ENCODE peak calls at places on chromosomes 16 and 17, in four cellular contexts. T, L, P and Y are unnamed samples.

GRCh38 chr17:42459256-42459982 is 741 bp downstream of the ATP6V0A1 start:
- DNase-seq in T (peak), L (no peak), P (peak), Y (peak)

GRCh38 chr17:77779711-77780539 is 178.6 kb upstream of the TNRC6C start:
- DNase-seq in T (no peak), P (peak), L (no peak), Y (no peak)

GRCh38 chr17:76079577-76080206 is 710 bp downstream of the ZACN start:
- DNase-seq in P (no peak), T (peak), L (no peak), Y (no peak)

GRCh38 chr17:73316919-73317505 is 5.2 kb upstream of the CDC42EP4 start:
- DNase-seq in T (no peak), P (no peak), L (no peak), Y (no peak)

GRCh38 chr17:38735161-38735997 is 5.2 kb downstream of the CISD3 start:
- DNase-seq in L (peak), T (peak), P (no peak), Y (peak)

GRCh38 chr17:12545877-12546513 is 119.7 kb upstream of the MYOCD start:
- DNase-seq in L (no peak), T (peak), P (peak), Y (no peak)

GRCh38 chr16:57266531-57267268 is 17.8 kb downstream of the PLLP start:
- DNase-seq in L (peak), T (no peak), P (no peak), Y (no peak)

GRCh38 chr16:10078541-10078949 is 103.7 kb downstream of the GRIN2A start:
- DNase-seq in T (no peak), L (no peak), P (no peak), Y (no peak)

GRCh38 chr17:78144736-78145641 is 1.2 kb upstream of the C17orf99 start:
- DNase-seq in T (no peak), P (no peak), L (no peak), Y (no peak)

GRCh38 chr16:56610017-56610608 is 1.7 kb downstream of the MT2A start:
- DNase-seq in P (peak), L (peak), T (peak), Y (no peak)

GRCh38 chr16:70298988-70299938 is at the start of gene DDX19B:
- DNase-seq in L (peak), T (peak), P (peak), Y (peak)

GRCh38 chr17:80878876-80879722 is 112.5 kb upstream of the CHMP6 start:
- DNase-seq in L (no peak), P (peak), T (no peak), Y (no peak)

GRCh38 chr16:74503412-74503811 is 82.1 kb upstream of the CLEC18B start:
- DNase-seq in P (no peak), T (no peak), L (no peak), Y (no peak)

GRCh38 chr17:9217151-9218067 is 196.1 kb downstream of the NTN1 start:
- DNase-seq in P (no peak), T (no peak), L (no peak), Y (no peak)

GRCh38 chr17:11264183-11264871 is 23.3 kb downstream of the SHISA6 start:
- DNase-seq in P (no peak), L (no peak), T (peak), Y (no peak)

GRCh38 chr17:48107137-48108055 is at the start of gene SNX11:
- DNase-seq in T (peak), L (peak), P (peak), Y (peak)
- TF ChIP-seq CTCF in T (peak), L (no peak), P (no peak), Y (no peak)

GRCh38 chr17:2871205-2871604 is 75.0 kb downstream of the RAP1GAP2 start:
- DNase-seq in L (no peak), T (no peak), P (no peak), Y (no peak)
- TF ChIP-seq CTCF in L (no peak), T (no peak), P (no peak), Y (no peak)

GRCh38 chr17:65194670-65195334 is 57.6 kb downstream of the RGS9 start:
- DNase-seq in L (no peak), P (no peak), T (no peak), Y (no peak)
- TF ChIP-seq CTCF in L (no peak), P (no peak), T (no peak), Y (no peak)

GRCh38 chr17:68247445-68248198 is at the start of gene AMZ2:
- DNase-seq in P (peak), L (peak), T (peak), Y (peak)
- TF ChIP-seq CTCF in P (no peak), L (no peak), T (no peak), Y (no peak)

DNA sequence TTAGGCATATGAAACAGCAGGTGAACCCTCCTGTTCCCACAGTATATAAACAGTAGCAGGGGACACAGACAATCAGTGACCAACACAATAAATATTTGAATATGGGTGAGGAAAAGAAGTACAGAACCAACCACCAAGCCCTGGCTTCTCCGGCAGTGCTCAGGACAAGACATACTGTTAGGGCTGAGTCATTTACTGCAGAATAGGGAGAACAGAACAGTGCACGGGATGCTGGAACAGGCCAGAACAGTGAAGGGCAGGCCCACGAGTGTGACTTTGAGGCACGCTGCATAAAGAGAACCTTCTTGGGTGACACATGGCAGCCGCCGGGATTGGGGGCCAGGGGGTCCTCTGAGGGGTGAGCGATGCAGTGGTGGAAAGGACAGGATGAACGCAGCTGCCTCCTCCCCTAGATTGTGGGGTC is 160.4 kb downstream of the CMIP start:
- DNase-seq in L (no peak), P (no peak), T (no peak), Y (no peak)
- TF ChIP-seq CTCF in L (no peak), P (no peak), T (no peak), Y (no peak)

DNA sequence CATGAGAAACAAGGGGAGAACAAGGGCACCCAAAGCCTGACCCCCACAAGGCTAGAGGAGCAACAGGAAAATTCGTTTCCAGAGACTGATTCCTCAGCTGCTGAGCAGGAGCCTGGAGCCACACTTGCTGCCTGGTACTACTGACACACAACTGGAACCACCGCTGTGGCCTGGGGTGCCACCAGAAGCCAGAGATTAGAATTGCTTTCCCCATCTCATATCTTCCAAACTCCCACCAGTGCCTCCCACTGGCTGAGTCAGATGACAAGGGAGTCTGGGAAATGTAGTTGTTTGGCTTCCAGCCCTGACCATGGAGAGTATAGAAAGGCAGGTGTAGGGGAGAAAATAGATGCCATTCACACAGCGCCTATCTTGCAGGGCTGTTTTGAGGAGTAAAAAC is 4.1 kb upstream of the TMEM11 start:
- DNase-seq in L (no peak), P (no peak), T (no peak), Y (no peak)
- TF ChIP-seq CTCF in L (no peak), P (no peak), T (peak), Y (no peak)

DNA sequence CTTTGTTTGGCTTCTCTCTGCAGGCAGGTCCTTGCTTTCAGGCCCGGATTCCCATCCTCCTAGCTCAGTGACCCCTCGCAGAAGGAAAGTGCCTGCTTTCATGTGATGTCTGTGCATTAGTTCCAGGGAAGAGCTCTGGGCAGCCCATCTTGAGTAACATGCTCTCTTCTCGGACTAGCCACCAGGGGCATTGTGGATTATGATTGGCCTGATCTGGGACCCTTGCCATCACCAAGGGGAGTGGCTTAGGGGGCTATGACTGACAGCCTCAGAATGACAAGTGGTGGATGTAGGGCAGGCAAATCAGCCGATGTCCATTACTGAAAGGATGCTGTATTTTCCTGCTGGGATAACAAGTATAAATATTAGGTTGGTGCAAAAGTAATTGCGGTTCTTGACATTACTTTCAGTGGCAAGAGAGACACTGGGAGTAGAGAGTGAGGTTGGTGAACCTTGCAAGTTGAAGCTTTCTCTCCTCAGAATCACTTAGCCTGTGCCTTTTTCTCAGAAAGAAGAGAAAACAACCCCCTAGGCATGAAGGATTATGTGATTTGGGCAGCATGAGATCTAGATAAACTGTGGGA is 71.5 kb upstream of the MPHOSPH6 start:
- DNase-seq in P (no peak), T (no peak), L (no peak), Y (no peak)
- TF ChIP-seq CTCF in P (no peak), T (no peak), L (no peak), Y (no peak)

DNA sequence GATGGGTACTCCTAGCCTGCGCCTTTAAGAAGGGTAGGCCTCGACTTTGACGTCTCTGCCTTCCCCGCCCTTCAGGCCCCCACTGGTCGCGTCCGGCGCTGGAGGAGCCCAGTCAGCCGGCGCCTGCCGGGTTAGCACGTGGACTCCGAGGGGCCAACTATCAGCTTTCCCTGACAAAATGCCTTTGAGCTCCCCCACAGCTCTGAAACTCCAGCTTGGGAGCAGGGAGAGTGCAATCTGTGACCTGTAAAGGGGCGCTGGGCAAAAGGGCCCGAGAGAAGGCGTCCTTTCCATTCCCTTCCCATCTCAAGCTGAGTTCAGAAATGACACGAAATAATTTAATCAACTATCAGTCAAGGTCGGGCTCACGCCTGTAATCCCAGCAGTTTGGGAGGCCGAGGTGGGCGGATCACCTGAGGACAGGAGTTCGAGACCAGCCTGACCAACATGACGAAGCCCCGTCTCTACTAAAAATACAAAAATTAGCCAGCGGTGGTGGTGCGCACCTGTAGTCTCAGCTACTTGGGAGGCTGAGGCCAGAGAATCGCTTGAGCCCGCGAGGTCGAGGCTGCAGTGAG is 2.3 kb upstream of the SLC25A39 start:
- DNase-seq in P (peak), T (peak), L (peak), Y (peak)
- TF ChIP-seq CTCF in P (no peak), T (no peak), L (no peak), Y (no peak)

GRCh38 chr16:79754081-79754872 is 153.7 kb upstream of the MAF start:
- DNase-seq in L (no peak), P (no peak), T (no peak), Y (no peak)

GRCh38 chr16:79756571-79756970 is 156.0 kb upstream of the MAF start:
- DNase-seq in L (no peak), P (no peak), T (no peak), Y (no peak)

GRCh38 chr16:79758615-79759346 is 158.2 kb upstream of the MAF start:
- DNase-seq in L (no peak), P (no peak), T (no peak), Y (no peak)

GRCh38 chr16:79757968-79758367 is 157.4 kb upstream of the MAF start:
- DNase-seq in L (no peak), T (no peak), P (no peak), Y (no peak)

GRCh38 chr16:79757163-79757562 is 156.6 kb upstream of the MAF start:
- DNase-seq in T (no peak), P (no peak), L (no peak), Y (no peak)
- TF ChIP-seq CTCF in T (no peak), P (no peak), L (no peak), Y (no peak)